ENCODE peak calls at places on chromosomes 7 and 10, in ten cellular contexts. J is CD8-positive, alpha-beta memory T cell; N is neural progenitor cell; W is COR-L47; V is A549; P is progenitor cell of endocrine pancreas; Y is Caco-2; L is NCI-H2081; H is GM12865; R is activated gamma-delta T cell. G is an unnamed sample.
A peak's percentile ranks its signal among the peaks of the same experiment; 100 is the strongest.

GRCh38 chr10:103470755-103471653 is 8.0 kb downstream of the CALHM3 start:
- DNase-seq in V (no peak), W (no peak), P (no peak), L (no peak), J (peak; percentile 76), H (peak; percentile 98), N (no peak), R (peak; percentile 27), Y (no peak), G (no peak)

GRCh38 chr10:21535494-21535818 is 1.4 kb downstream of the MLLT10 start:
- DNase-seq in H (no peak), V (no peak), L (no peak), Y (no peak), J (no peak), N (no peak), W (no peak), P (no peak), R (no peak), G (no peak)

GRCh38 chr10:115947104-115947503 is 325.9 kb downstream of the GFRA1 start:
- DNase-seq in V (no peak), L (no peak), R (no peak), N (no peak), W (no peak), P (no peak), J (no peak), H (no peak), Y (no peak), G (no peak)

GRCh38 chr7:159083001-159083697 is 61.5 kb downstream of the VIPR2 start:
- DNase-seq in V (no peak), L (no peak), R (no peak), N (no peak), Y (peak; percentile 24), J (no peak), P (no peak), W (no peak), H (no peak), G (no peak)

GRCh38 chr7:131602994-131603372 is 46.6 kb upstream of the PODXL start:
- DNase-seq in H (no peak), V (no peak), Y (peak; percentile 75), N (no peak), J (no peak), R (no peak), L (no peak), W (no peak), P (no peak), G (no peak)

GRCh38 chr7:112546723-112547513 is 66.1 kb downstream of the LSMEM1 start:
- DNase-seq in L (no peak), P (no peak), V (no peak), R (no peak), H (peak; percentile 15), W (peak; percentile 13), J (no peak), Y (no peak), N (peak; percentile 60), G (peak; percentile 76)

GRCh38 chr10:103554488-103555320 is 61.2 kb downstream of the NEURL1 start:
- DNase-seq in H (no peak), Y (peak; percentile 63), J (no peak), L (peak; percentile 37), P (no peak), R (no peak), W (peak; percentile 52), N (peak; percentile 76), V (peak; percentile 71), G (peak; percentile 88)

GRCh38 chr7:155927905-155928304 is 115.6 kb upstream of the SHH start:
- DNase-seq in W (no peak), V (no peak), J (no peak), Y (no peak), H (no peak), L (no peak), R (no peak), P (no peak), N (no peak), G (no peak)

GRCh38 chr10:122875843-122876492 is 3.4 kb downstream of the FAM24B start:
- DNase-seq in P (no peak), W (no peak), H (no peak), Y (no peak), N (peak; percentile 68), J (no peak), R (no peak), V (no peak), L (no peak), G (no peak)

GRCh38 chr7:95598511-95598910 is 2.2 kb upstream of the PDK4 start:
- DNase-seq in W (no peak), R (no peak), L (no peak), P (no peak), J (no peak), V (no peak), N (no peak), Y (no peak), H (no peak), G (no peak)